ENCODE peak calls at places on chromosomes 11 and 22, in five cellular contexts. One of them, this sample, is unnamed.

GRCh38 chr11:57543601-57544000 is 6.2 kb downstream of the SMTNL1 start:
- ATAC-seq in upper lobe of left lung: no peak
- ATAC-seq in HepG2: peak
- ATAC-seq in GM12878: no peak
- ATAC-seq in K562: no peak
- ATAC-seq in this sample: no peak

GRCh38 chr11:72423840-72424239 is 10.5 kb downstream of the CLPB start:
- ATAC-seq in upper lobe of left lung: no peak
- ATAC-seq in HepG2: no peak
- ATAC-seq in GM12878: no peak
- ATAC-seq in K562: no peak
- ATAC-seq in this sample: no peak

GRCh38 chr11:78069465-78069864 is 5.8 kb downstream of the THRSP start:
- ATAC-seq in upper lobe of left lung: no peak
- ATAC-seq in HepG2: no peak
- ATAC-seq in GM12878: no peak
- ATAC-seq in K562: no peak
- ATAC-seq in this sample: no peak

GRCh38 chr22:41603873-41604332 is 14.3 kb upstream of the PMM1 start:
- ATAC-seq in upper lobe of left lung: no peak
- ATAC-seq in HepG2: no peak
- ATAC-seq in GM12878: peak
- ATAC-seq in K562: peak
- ATAC-seq in this sample: no peak

GRCh38 chr11:363948-364761 is 5.1 kb upstream of the B4GALNT4 start:
- ATAC-seq in upper lobe of left lung: peak
- ATAC-seq in HepG2: peak
- ATAC-seq in GM12878: peak
- ATAC-seq in K562: no peak
- ATAC-seq in this sample: no peak

GRCh38 chr11:110261195-110262140 is 34.9 kb downstream of the RDX start:
- ATAC-seq in upper lobe of left lung: no peak
- ATAC-seq in HepG2: no peak
- ATAC-seq in GM12878: no peak
- ATAC-seq in K562: no peak
- ATAC-seq in this sample: no peak

GRCh38 chr11:129723146-129723963 is 92.3 kb upstream of the TMEM45B start:
- ATAC-seq in upper lobe of left lung: no peak
- ATAC-seq in HepG2: no peak
- ATAC-seq in GM12878: no peak
- ATAC-seq in K562: no peak
- ATAC-seq in this sample: no peak

GRCh38 chr11:123251656-123252344 is 56.8 kb upstream of the CLMP start:
- ATAC-seq in upper lobe of left lung: peak
- ATAC-seq in HepG2: no peak
- ATAC-seq in GM12878: no peak
- ATAC-seq in K562: no peak
- ATAC-seq in this sample: peak

GRCh38 chr11:76277298-76278175 is 71.2 kb upstream of the WNT11 start:
- ATAC-seq in upper lobe of left lung: no peak
- ATAC-seq in HepG2: peak
- ATAC-seq in GM12878: peak
- ATAC-seq in K562: peak
- ATAC-seq in this sample: no peak

GRCh38 chr22:23581252-23581634 is 1.2 kb upstream of the IGLL1 start:
- ATAC-seq in upper lobe of left lung: no peak
- ATAC-seq in HepG2: no peak
- ATAC-seq in GM12878: no peak
- ATAC-seq in K562: no peak
- ATAC-seq in this sample: no peak

GRCh38 chr11:105046898-105047579 is 1.9 kb upstream of the CARD16 start:
- ATAC-seq in upper lobe of left lung: peak
- ATAC-seq in HepG2: peak
- ATAC-seq in GM12878: no peak
- ATAC-seq in K562: no peak
- ATAC-seq in this sample: peak

GRCh38 chr11:70432065-70432464 is 33.7 kb downstream of the CTTN start:
- ATAC-seq in upper lobe of left lung: peak
- ATAC-seq in HepG2: no peak
- ATAC-seq in GM12878: no peak
- ATAC-seq in K562: no peak
- ATAC-seq in this sample: no peak

GRCh38 chr11:79092791-79093313 is 348.0 kb downstream of the TENM4 start:
- ATAC-seq in upper lobe of left lung: peak
- ATAC-seq in HepG2: no peak
- ATAC-seq in GM12878: peak
- ATAC-seq in K562: no peak
- ATAC-seq in this sample: peak

GRCh38 chr11:112004389-112004788 is 20.8 kb upstream of the DLAT start:
- ATAC-seq in upper lobe of left lung: no peak
- ATAC-seq in HepG2: peak
- ATAC-seq in GM12878: peak
- ATAC-seq in K562: peak
- ATAC-seq in this sample: no peak

GRCh38 chr22:43253839-43254238 is 66.9 kb upstream of the TTLL12 start:
- ATAC-seq in upper lobe of left lung: no peak
- ATAC-seq in HepG2: no peak
- ATAC-seq in GM12878: no peak
- ATAC-seq in K562: no peak
- ATAC-seq in this sample: no peak

GRCh38 chr22:35552186-35552842 is 11.7 kb downstream of the RASD2 start:
- ATAC-seq in upper lobe of left lung: peak
- ATAC-seq in HepG2: peak
- ATAC-seq in GM12878: peak
- ATAC-seq in K562: peak
- ATAC-seq in this sample: no peak

GRCh38 chr11:121431820-121432526 is 20.1 kb upstream of the SORL1 start:
- ATAC-seq in upper lobe of left lung: no peak
- ATAC-seq in HepG2: no peak
- ATAC-seq in GM12878: peak
- ATAC-seq in K562: no peak
- ATAC-seq in this sample: no peak

GRCh38 chr11:76750746-76751145 is 32.4 kb upstream of the TSKU start:
- ATAC-seq in upper lobe of left lung: no peak
- ATAC-seq in HepG2: no peak
- ATAC-seq in GM12878: no peak
- ATAC-seq in K562: no peak
- ATAC-seq in this sample: no peak

GRCh38 chr11:93220078-93220477 is 22.3 kb upstream of the SLC36A4 start:
- ATAC-seq in upper lobe of left lung: no peak
- ATAC-seq in HepG2: no peak
- ATAC-seq in GM12878: no peak
- ATAC-seq in K562: no peak
- ATAC-seq in this sample: no peak

GRCh38 chr22:32474635-32475427 is at the start of gene FBXO7:
- ATAC-seq in upper lobe of left lung: peak
- ATAC-seq in HepG2: peak
- ATAC-seq in GM12878: peak
- ATAC-seq in K562: peak
- ATAC-seq in this sample: peak

GRCh38 chr11:30501744-30502143 is 84.4 kb downstream of the MPPED2 start:
- ATAC-seq in upper lobe of left lung: no peak
- ATAC-seq in HepG2: no peak
- ATAC-seq in GM12878: no peak
- ATAC-seq in K562: no peak
- ATAC-seq in this sample: no peak

GRCh38 chr11:83191986-83192385 is 1.5 kb upstream of the ANKRD42 start:
- ATAC-seq in upper lobe of left lung: no peak
- ATAC-seq in HepG2: no peak
- ATAC-seq in GM12878: no peak
- ATAC-seq in K562: peak
- ATAC-seq in this sample: no peak

GRCh38 chr22:46537946-46538815 is 761 bp upstream of the CELSR1 start:
- ATAC-seq in upper lobe of left lung: peak
- ATAC-seq in HepG2: peak
- ATAC-seq in GM12878: peak
- ATAC-seq in K562: no peak
- ATAC-seq in this sample: peak

DNA sequence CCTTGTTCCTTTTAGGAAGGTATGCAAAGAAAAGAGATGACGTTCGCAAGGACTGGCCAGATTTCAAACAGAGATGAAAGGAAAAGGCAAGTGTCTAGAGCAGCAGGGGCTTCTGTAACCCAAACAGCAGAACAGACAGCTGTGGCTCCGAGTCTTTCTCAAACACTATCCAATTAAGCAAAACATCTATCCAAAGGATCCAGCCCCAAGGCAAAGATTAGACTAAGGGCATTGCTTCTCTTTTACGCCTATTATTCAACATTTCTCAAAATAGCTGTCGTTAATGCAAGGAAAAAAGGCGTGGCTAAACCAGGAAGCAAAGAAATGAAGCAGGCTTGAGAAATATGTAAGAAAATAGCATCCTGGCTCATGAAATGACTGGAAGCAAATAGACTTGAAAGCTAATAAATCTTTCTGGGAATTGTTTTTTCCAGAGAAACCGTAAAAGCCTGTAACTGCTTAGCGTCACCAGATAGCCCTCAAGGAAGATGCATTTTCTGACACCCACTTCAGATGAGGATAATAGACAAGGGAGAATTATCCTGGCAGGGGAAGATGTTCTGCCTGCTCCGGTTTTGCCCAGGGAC is 20.0 kb downstream of the C11orf96 start:
- ATAC-seq in upper lobe of left lung: no peak
- ATAC-seq in HepG2: no peak
- ATAC-seq in GM12878: no peak
- ATAC-seq in K562: peak
- ATAC-seq in this sample: no peak
- H3K27ac ChIP-seq in upper lobe of left lung: peak
- H3K27ac ChIP-seq in HepG2: no peak
- H3K27ac ChIP-seq in GM12878: no peak
- H3K27ac ChIP-seq in K562: no peak
- H3K27ac ChIP-seq in this sample: no peak

GRCh38 chr11:94739331-94739730 is 28.8 kb upstream of the AMOTL1 start:
- ATAC-seq in upper lobe of left lung: no peak
- ATAC-seq in HepG2: no peak
- ATAC-seq in GM12878: no peak
- ATAC-seq in K562: no peak
- ATAC-seq in this sample: no peak

GRCh38 chr11:94738746-94739145 is 29.4 kb upstream of the AMOTL1 start:
- ATAC-seq in upper lobe of left lung: no peak
- ATAC-seq in HepG2: no peak
- ATAC-seq in GM12878: no peak
- ATAC-seq in K562: no peak
- ATAC-seq in this sample: no peak

GRCh38 chr11:94735907-94736306 is 32.2 kb upstream of the AMOTL1 start:
- ATAC-seq in upper lobe of left lung: no peak
- ATAC-seq in HepG2: no peak
- ATAC-seq in GM12878: no peak
- ATAC-seq in K562: no peak
- ATAC-seq in this sample: no peak

GRCh38 chr11:94734563-94735275 is 33.4 kb upstream of the AMOTL1 start:
- ATAC-seq in upper lobe of left lung: no peak
- ATAC-seq in HepG2: no peak
- ATAC-seq in GM12878: peak
- ATAC-seq in K562: no peak
- ATAC-seq in this sample: no peak

GRCh38 chr11:94737171-94737611 is 31.0 kb upstream of the AMOTL1 start:
- ATAC-seq in upper lobe of left lung: no peak
- ATAC-seq in HepG2: no peak
- ATAC-seq in GM12878: no peak
- ATAC-seq in K562: no peak
- ATAC-seq in this sample: no peak
- TF ChIP-seq POLR2AphosphoS5 in upper lobe of left lung: no peak
- TF ChIP-seq POLR2AphosphoS5 in HepG2: no peak
- TF ChIP-seq POLR2AphosphoS5 in GM12878: no peak
- TF ChIP-seq POLR2AphosphoS5 in K562: no peak
- TF ChIP-seq POLR2AphosphoS5 in this sample: no peak

GRCh38 chr22:24727218-24727851 is 47.2 kb downstream of the PIWIL3 start:
- ATAC-seq in upper lobe of left lung: no peak
- ATAC-seq in HepG2: no peak
- ATAC-seq in GM12878: no peak
- ATAC-seq in K562: peak
- ATAC-seq in this sample: no peak
- TF ChIP-seq EP300 in upper lobe of left lung: no peak
- TF ChIP-seq EP300 in HepG2: peak
- TF ChIP-seq EP300 in GM12878: no peak
- TF ChIP-seq EP300 in K562: peak
- TF ChIP-seq EP300 in this sample: no peak

DNA sequence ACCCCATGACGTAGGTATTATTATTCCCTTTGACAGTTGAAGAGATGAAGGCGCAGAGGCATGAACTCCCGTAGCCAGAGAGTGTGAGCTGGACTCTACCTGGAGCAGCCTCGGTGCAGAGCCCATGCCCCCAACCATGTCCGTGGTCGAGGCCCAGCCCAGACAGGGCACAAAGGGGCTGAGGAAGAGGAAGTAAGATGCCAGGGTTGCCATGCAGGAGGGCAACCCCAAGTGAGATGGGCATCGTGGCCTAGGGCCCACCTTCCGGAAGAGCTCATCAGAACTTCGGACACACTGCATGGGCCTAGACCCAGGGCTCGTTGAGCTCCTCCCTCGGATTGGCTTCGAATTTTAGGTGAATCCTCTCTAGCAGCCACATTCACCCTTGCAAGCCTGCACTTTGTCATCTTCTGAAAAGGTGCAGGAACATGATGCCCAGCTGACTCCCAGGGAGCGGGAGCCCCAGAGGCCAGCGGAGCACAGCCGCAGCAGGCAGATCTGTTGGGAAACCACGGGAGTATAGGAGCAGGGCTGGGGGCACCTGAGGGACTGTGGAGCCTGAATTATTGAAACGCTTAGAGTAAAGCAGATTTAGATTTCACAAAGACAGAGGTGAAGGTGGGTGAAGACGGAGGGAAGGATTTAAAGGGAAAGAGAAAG is 29.0 kb upstream of the JAM3 start:
- ATAC-seq in upper lobe of left lung: no peak
- ATAC-seq in HepG2: no peak
- ATAC-seq in GM12878: no peak
- ATAC-seq in K562: no peak
- ATAC-seq in this sample: no peak
- H3K27ac ChIP-seq in upper lobe of left lung: no peak
- H3K27ac ChIP-seq in HepG2: no peak
- H3K27ac ChIP-seq in GM12878: no peak
- H3K27ac ChIP-seq in K562: no peak
- H3K27ac ChIP-seq in this sample: peak